ENCODE peak calls at places on chromosomes 4 and X, in seven cellular contexts. Q is fibroblast of lung; A is SJSA1; X is CD8-positive, alpha-beta memory T cell; F is aorta; G is cardiac muscle cell; B is GM23248. C is an unnamed sample.

GRCh38 chr4:153014460-153014859 is 78.3 kb downstream of the FHDC1 start:
- DNase-seq in Q (no peak), A (no peak), X (no peak), F (no peak), G (no peak), B (peak; percentile 42), C (no peak)

GRCh38 chrX:88560673-88561330 is 186.2 kb upstream of the CPXCR1 start:
- DNase-seq in Q (no peak), A (no peak), X (no peak), F (no peak), G (no peak), B (no peak), C (no peak)

GRCh38 chr4:158802914-158803313 is 34.1 kb downstream of the FNIP2 start:
- DNase-seq in Q (no peak), A (no peak), X (no peak), F (no peak), G (no peak), B (no peak), C (no peak)

GRCh38 chrX:120468071-120468470 is 1.0 kb downstream of the LAMP2 start:
- DNase-seq in Q (no peak), A (no peak), X (no peak), F (no peak), G (no peak), B (no peak), C (no peak)

GRCh38 chrX:39779952-39780783 is 317.6 kb downstream of the BCOR start:
- DNase-seq in Q (no peak), A (no peak), X (no peak), F (no peak), G (no peak), B (no peak), C (no peak)

GRCh38 chr4:101349346-101350064 is 2.2 kb upstream of the PPP3CA start:
- DNase-seq in Q (peak; percentile 34), A (no peak), X (no peak), F (peak; percentile 86), G (peak; percentile 54), B (peak; percentile 35), C (peak; percentile 62)

GRCh38 chr4:26717332-26717731 is 133.4 kb downstream of the TBC1D19 start:
- DNase-seq in Q (peak; percentile 68), A (no peak), X (no peak), F (no peak), G (peak; percentile 66), B (peak; percentile 92), C (no peak)

GRCh38 chr4:10096201-10096975 is 20.2 kb downstream of the WDR1 start:
- DNase-seq in Q (peak; percentile 96), A (peak; percentile 39), X (peak; percentile 69), F (no peak), G (peak; percentile 89), B (peak; percentile 96), C (peak; percentile 57)

GRCh38 chrX:96410927-96411326 is 273.7 kb upstream of the DIAPH2 start:
- DNase-seq in Q (no peak), A (no peak), X (no peak), F (no peak), G (no peak), B (no peak), C (no peak)

DNA sequence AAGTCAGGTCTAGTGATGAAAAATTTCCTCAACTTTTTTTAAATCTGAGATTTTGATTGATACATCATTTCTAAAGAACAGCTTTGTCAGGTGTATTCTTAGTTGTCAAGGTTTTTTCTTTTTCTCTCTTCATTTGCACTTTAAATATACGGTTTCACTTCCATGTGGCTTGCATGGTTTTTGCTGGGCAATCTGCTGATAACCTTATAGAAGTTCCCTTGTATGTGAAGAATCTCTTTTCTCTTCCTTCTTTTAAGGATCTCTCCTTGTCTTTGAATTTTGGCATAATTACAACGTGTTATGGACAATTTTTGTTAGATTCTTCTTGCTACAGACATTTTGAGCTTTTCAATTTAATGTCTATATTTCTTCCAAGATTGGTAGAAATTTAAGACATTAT is 76.4 kb downstream of the ZNF721 start:
- DNase-seq in Q (no peak), A (no peak), X (no peak), F (no peak), G (no peak), B (no peak), C (no peak)
- H3K9me3 ChIP-seq in Q (no peaks in the 10 kb centered on the region), A (no peaks in the 10 kb centered on the region), X (peaks cover 54% of the 10 kb centered on the region), F (peaks cover 25% of the 10 kb centered on the region), G (peaks cover 3% of the 10 kb centered on the region), B (peaks cover 27% of the 10 kb centered on the region), C (peaks cover 22% of the 10 kb centered on the region)

DNA sequence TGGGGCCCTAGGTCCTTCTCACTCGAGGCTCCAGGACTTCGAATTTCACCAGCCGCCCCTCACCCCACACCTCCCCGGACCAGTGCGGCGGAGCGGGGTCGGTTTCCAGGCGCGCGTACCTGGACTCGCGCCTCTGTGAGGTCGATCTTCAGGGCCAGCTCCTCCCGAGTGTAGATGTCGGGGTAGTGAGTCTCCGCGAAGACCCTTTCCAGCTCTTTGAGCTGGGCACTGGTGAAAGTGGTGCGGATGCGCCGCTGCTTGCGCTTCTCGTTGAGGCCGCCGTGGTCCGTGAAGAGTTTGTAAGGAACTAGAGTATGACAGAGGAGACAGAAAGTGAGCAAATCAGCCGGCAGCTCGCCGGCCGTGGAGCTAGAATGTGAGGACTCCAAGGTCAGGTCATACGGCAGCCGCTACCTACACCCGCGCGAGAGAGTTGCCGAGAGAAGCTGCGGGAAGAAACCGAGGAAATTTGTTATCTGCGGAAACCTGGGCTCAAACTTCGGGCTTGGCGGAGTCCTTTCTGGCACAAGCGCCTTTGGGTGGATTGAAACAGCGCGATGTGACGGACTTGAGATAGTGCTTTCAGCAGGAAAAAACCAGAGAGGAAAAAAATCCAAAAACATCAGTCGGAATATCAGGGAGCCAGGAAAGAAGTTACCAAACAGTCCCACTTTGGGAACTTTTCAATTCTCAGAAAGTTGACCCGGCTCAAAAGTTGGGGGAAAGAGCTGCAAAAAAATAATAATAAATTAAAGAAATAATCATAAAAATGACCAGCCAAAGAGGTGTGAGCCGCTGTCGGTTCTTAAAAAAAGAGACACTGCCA is 1.1 kb downstream of the PHOX2B start:
- DNase-seq in Q (no peak), A (no peak), X (no peak), F (no peak), G (no peak), B (no peak), C (no peak)
- H3K9me3 ChIP-seq in Q (no peaks in the 10 kb centered on the region), A (no peaks in the 10 kb centered on the region), X (no peaks in the 10 kb centered on the region), F (peaks cover 4% of the 10 kb centered on the region), G (no peaks in the 10 kb centered on the region), B (no peaks in the 10 kb centered on the region), C (no peaks in the 10 kb centered on the region)

GRCh38 chr4:160117686-160118085 is 1014.8 kb downstream of the RAPGEF2 start:
- DNase-seq in Q (no peak), A (no peak), X (no peak), F (no peak), G (no peak), B (no peak), C (no peak)
- H3K9me3 ChIP-seq in Q (no peaks in the 10 kb centered on the region), A (no peaks in the 10 kb centered on the region), X (no peaks in the 10 kb centered on the region), F (peaks cover 2% of the 10 kb centered on the region), G (no peaks in the 10 kb centered on the region), B (no peaks in the 10 kb centered on the region), C (no peaks in the 10 kb centered on the region)

GRCh38 chr4:81062001-81062400 is 31.5 kb downstream of the BMP3 start:
- DNase-seq in Q (peak; percentile 69), A (no peak), X (no peak), F (no peak), G (no peak), B (no peak), C (no peak)
- H3K9me3 ChIP-seq in Q (no peaks in the 10 kb centered on the region), A (no peaks in the 10 kb centered on the region), X (no peaks in the 10 kb centered on the region), F (no peaks in the 10 kb centered on the region), G (no peaks in the 10 kb centered on the region), B (no peaks in the 10 kb centered on the region), C (no peaks in the 10 kb centered on the region)

GRCh38 chr4:478373-478772 is 20.6 kb downstream of the ZNF721 start:
- DNase-seq in Q (no peak), A (no peak), X (no peak), F (no peak), G (peak; percentile 18), B (peak; percentile 14), C (no peak)
- H3K9me3 ChIP-seq in Q (no peaks in the 10 kb centered on the region), A (no peaks in the 10 kb centered on the region), X (peaks cover 22% of the 10 kb centered on the region), F (no peaks in the 10 kb centered on the region), G (no peaks in the 10 kb centered on the region), B (no peaks in the 10 kb centered on the region), C (no peaks in the 10 kb centered on the region)

GRCh38 chr4:121408-122084 is 2.8 kb upstream of the ZNF718 start:
- DNase-seq in Q (no peak), A (no peak), X (peak; percentile 25), F (no peak), G (no peak), B (no peak), C (no peak)
- H3K9me3 ChIP-seq in Q (no peaks in the 10 kb centered on the region), A (no peaks in the 10 kb centered on the region), X (peaks cover 11% of the 10 kb centered on the region), F (peaks cover 1% of the 10 kb centered on the region), G (no peaks in the 10 kb centered on the region), B (no peaks in the 10 kb centered on the region), C (no peaks in the 10 kb centered on the region)

GRCh38 chr4:174650711-174651355 is 128.5 kb upstream of the HPGD start:
- DNase-seq in Q (no peak), A (no peak), X (no peak), F (no peak), G (no peak), B (no peak), C (no peak)
- H3K9me3 ChIP-seq in Q (no peaks in the 10 kb centered on the region), A (no peaks in the 10 kb centered on the region), X (no peaks in the 10 kb centered on the region), F (no peaks in the 10 kb centered on the region), G (no peaks in the 10 kb centered on the region), B (no peaks in the 10 kb centered on the region), C (no peaks in the 10 kb centered on the region)

DNA sequence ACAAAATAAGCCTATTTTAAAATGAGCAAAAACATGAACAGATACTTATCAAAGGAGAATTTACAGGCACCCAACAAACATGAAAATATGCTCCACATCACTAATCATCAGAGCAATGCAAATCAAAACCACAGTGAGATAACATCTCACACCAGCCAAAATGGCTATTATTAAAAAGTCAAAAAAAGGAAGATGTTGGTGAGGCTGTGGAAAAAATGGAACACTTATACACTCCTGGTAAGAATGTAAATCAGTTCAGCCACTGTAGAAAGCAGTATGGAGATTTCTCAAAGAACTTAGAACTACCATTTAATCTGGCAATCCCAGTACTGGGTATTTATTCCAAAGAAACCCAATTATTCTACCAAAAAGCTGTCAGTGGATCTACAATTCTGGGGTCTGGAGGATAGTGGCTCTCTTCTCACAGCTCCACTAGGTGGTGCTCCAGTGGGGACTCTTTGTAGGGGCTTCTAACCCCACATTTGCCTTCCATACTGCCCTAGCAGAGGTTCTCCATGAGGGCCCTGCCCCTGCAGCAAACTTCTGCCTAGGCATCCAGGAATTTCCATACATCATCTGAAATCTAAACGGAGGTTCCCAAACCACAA is 9.1 kb upstream of the ZNF732 start:
- DNase-seq in Q (no peak), A (no peak), X (no peak), F (no peak), G (no peak), B (no peak), C (no peak)
- H3K9me3 ChIP-seq in Q (no peaks in the 10 kb centered on the region), A (no peaks in the 10 kb centered on the region), X (no peaks in the 10 kb centered on the region), F (peaks cover 2% of the 10 kb centered on the region), G (no peaks in the 10 kb centered on the region), B (no peaks in the 10 kb centered on the region), C (no peaks in the 10 kb centered on the region)

DNA sequence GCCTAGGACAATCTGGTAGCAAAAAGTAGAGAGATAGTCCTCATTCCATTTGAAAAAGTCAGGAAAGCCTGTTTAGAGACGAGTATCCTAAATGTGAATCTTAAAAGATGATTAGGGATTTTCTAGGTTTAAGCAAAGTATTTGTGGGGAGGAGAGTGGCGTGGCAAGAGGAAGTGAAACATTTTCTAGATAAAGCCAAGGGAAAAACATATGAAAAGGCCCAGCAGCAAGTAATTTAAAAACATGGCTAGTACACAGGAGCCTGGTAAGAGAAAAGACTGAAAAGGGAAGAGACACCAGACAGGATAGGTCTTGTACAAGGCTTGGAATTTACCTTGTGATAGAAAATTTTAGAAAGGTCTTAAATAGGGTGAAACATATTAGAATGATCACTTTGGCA is 45.9 kb downstream of the CORIN start:
- DNase-seq in Q (no peak), A (no peak), X (no peak), F (no peak), G (no peak), B (no peak), C (no peak)
- H3K9me3 ChIP-seq in Q (no peaks in the 10 kb centered on the region), A (no peaks in the 10 kb centered on the region), X (no peaks in the 10 kb centered on the region), F (no peaks in the 10 kb centered on the region), G (no peaks in the 10 kb centered on the region), B (no peaks in the 10 kb centered on the region), C (no peaks in the 10 kb centered on the region)

C was measured in pancreas.